ENCODE peak calls at places on chromosomes 12 and 14, in four cellular contexts. One of them, this sample, is unnamed.
A peak's percentile ranks its signal among the peaks of the same experiment; 100 is the strongest.

GRCh38 chr14:29558516-29558915 is 369.1 kb downstream of the PRKD1 start:
- DNase-seq in foreskin fibroblast: peak; percentile 34
- DNase-seq in mesenchymal stem cell: peak; percentile 33
- DNase-seq in BJ: no peak
- DNase-seq in this sample: no peak

GRCh38 chr14:66120402-66120801 is 365.8 kb upstream of the CCDC196 start:
- DNase-seq in BJ: no peak
- DNase-seq in foreskin fibroblast: no peak
- DNase-seq in mesenchymal stem cell: no peak
- DNase-seq in this sample: no peak

GRCh38 chr12:50924439-50925341 is 27.7 kb upstream of the HIGD1C start:
- DNase-seq in BJ: peak; percentile 44
- DNase-seq in mesenchymal stem cell: peak; percentile 97
- DNase-seq in foreskin fibroblast: peak; percentile 87
- DNase-seq in this sample: peak; percentile 85

GRCh38 chr12:85516667-85517325 is 236.8 kb downstream of the ALX1 start:
- DNase-seq in BJ: no peak
- DNase-seq in mesenchymal stem cell: no peak
- DNase-seq in foreskin fibroblast: no peak
- DNase-seq in this sample: no peak

GRCh38 chr14:91228112-91229004 is 16.1 kb downstream of the GPR68 start:
- DNase-seq in BJ: no peak
- DNase-seq in mesenchymal stem cell: peak; percentile 59
- DNase-seq in foreskin fibroblast: peak; percentile 27
- DNase-seq in this sample: peak; percentile 29

GRCh38 chr14:90495357-90496276 is 98.8 kb downstream of the CALM1 start:
- DNase-seq in foreskin fibroblast: peak; percentile 46
- DNase-seq in BJ: no peak
- DNase-seq in mesenchymal stem cell: peak; percentile 75
- DNase-seq in this sample: peak; percentile 28

GRCh38 chr12:124386059-124386458 is 91.2 kb downstream of the RFLNA start:
- DNase-seq in BJ: no peak
- DNase-seq in foreskin fibroblast: no peak
- DNase-seq in mesenchymal stem cell: peak; percentile 53
- DNase-seq in this sample: no peak

GRCh38 chr14:33642080-33642479 is 308.8 kb downstream of the EGLN3 start:
- DNase-seq in foreskin fibroblast: no peak
- DNase-seq in BJ: no peak
- DNase-seq in mesenchymal stem cell: no peak
- DNase-seq in this sample: no peak

GRCh38 chr12:52837341-52837741 is 3.2 kb upstream of the KRT79 start:
- DNase-seq in BJ: no peak
- DNase-seq in mesenchymal stem cell: peak; percentile 86
- DNase-seq in foreskin fibroblast: peak; percentile 55
- DNase-seq in this sample: peak; percentile 66

GRCh38 chr12:71636704-71637115 is 26.9 kb downstream of the ZFC3H1 start:
- DNase-seq in BJ: peak; percentile 9
- DNase-seq in mesenchymal stem cell: peak; percentile 77
- DNase-seq in foreskin fibroblast: peak; percentile 23
- DNase-seq in this sample: peak; percentile 23

GRCh38 chr14:96066976-96067375 is 27.8 kb downstream of the C14orf132 start:
- DNase-seq in BJ: no peak
- DNase-seq in foreskin fibroblast: no peak
- DNase-seq in mesenchymal stem cell: no peak
- DNase-seq in this sample: no peak

GRCh38 chr14:71636820-71637471 is 295.3 kb upstream of the RGS6 start:
- DNase-seq in foreskin fibroblast: no peak
- DNase-seq in BJ: no peak
- DNase-seq in mesenchymal stem cell: no peak
- DNase-seq in this sample: no peak

GRCh38 chr12:30154996-30155730 is 371.4 kb upstream of the TMTC1 start:
- DNase-seq in mesenchymal stem cell: peak; percentile 17
- DNase-seq in foreskin fibroblast: peak; percentile 10
- DNase-seq in BJ: no peak
- DNase-seq in this sample: peak; percentile 47

GRCh38 chr14:60151715-60152114 is 13.5 kb downstream of the DHRS7 start:
- DNase-seq in mesenchymal stem cell: peak; percentile 95
- DNase-seq in foreskin fibroblast: peak; percentile 94
- DNase-seq in BJ: peak; percentile 89
- DNase-seq in this sample: peak; percentile 86

GRCh38 chr14:75848337-75848736 is 133.5 kb downstream of the TGFB3 start:
- DNase-seq in BJ: no peak
- DNase-seq in foreskin fibroblast: no peak
- DNase-seq in mesenchymal stem cell: no peak
- DNase-seq in this sample: no peak

GRCh38 chr12:124713041-124713435 is 145.6 kb upstream of the NCOR2 start:
- DNase-seq in mesenchymal stem cell: no peak
- DNase-seq in foreskin fibroblast: no peak
- DNase-seq in BJ: no peak
- DNase-seq in this sample: no peak

GRCh38 chr14:35956376-35957000 is 130.3 kb downstream of the BRMS1L start:
- DNase-seq in BJ: no peak
- DNase-seq in foreskin fibroblast: no peak
- DNase-seq in mesenchymal stem cell: no peak
- DNase-seq in this sample: no peak

GRCh38 chr12:25433024-25433423 is 120.1 kb downstream of the LMNTD1 start:
- DNase-seq in mesenchymal stem cell: no peak
- DNase-seq in BJ: no peak
- DNase-seq in foreskin fibroblast: no peak
- DNase-seq in this sample: no peak

GRCh38 chr12:24901975-24902461 is 46.9 kb downstream of the BCAT1 start:
- DNase-seq in foreskin fibroblast: no peak
- DNase-seq in mesenchymal stem cell: no peak
- DNase-seq in BJ: no peak
- DNase-seq in this sample: no peak

GRCh38 chr14:70871863-70872677 is 35.2 kb upstream of the PCNX1 start:
- DNase-seq in BJ: no peak
- DNase-seq in mesenchymal stem cell: peak; percentile 44
- DNase-seq in foreskin fibroblast: no peak
- DNase-seq in this sample: no peak

GRCh38 chr12:62761658-62762057 is 173.3 kb downstream of the PPM1H start:
- DNase-seq in mesenchymal stem cell: peak; percentile 81
- DNase-seq in BJ: no peak
- DNase-seq in foreskin fibroblast: no peak
- DNase-seq in this sample: peak; percentile 82

GRCh38 chr12:53046655-53047220 is 3.1 kb upstream of the TNS2 start:
- DNase-seq in foreskin fibroblast: peak; percentile 85
- DNase-seq in mesenchymal stem cell: peak; percentile 94
- DNase-seq in BJ: peak; percentile 64
- DNase-seq in this sample: peak; percentile 79

GRCh38 chr14:95935228-95935822 is 58.7 kb downstream of the TUNAR start:
- DNase-seq in BJ: no peak
- DNase-seq in mesenchymal stem cell: peak; percentile 4
- DNase-seq in foreskin fibroblast: peak; percentile 9
- DNase-seq in this sample: peak; percentile 2

GRCh38 chr14:78240567-78240966 is 70.4 kb downstream of the NRXN3 start:
- DNase-seq in mesenchymal stem cell: no peak
- DNase-seq in BJ: no peak
- DNase-seq in foreskin fibroblast: no peak
- DNase-seq in this sample: no peak

GRCh38 chr14:75437201-75438143 is 9.7 kb downstream of the JDP2 start:
- DNase-seq in mesenchymal stem cell: no peak
- DNase-seq in foreskin fibroblast: no peak
- DNase-seq in BJ: no peak
- DNase-seq in this sample: no peak

GRCh38 chr14:67166450-67166853 is 22.8 kb upstream of the GARIN2 start:
- DNase-seq in mesenchymal stem cell: peak; percentile 49
- DNase-seq in foreskin fibroblast: peak; percentile 30
- DNase-seq in BJ: no peak
- DNase-seq in this sample: no peak

GRCh38 chr14:30443368-30444007 is 115.5 kb upstream of the G2E3 start:
- DNase-seq in BJ: no peak
- DNase-seq in foreskin fibroblast: peak; percentile 10
- DNase-seq in mesenchymal stem cell: peak; percentile 23
- DNase-seq in this sample: peak; percentile 7

GRCh38 chr12:19166387-19166786 is 36.9 kb downstream of the PLEKHA5 start:
- DNase-seq in mesenchymal stem cell: no peak
- DNase-seq in foreskin fibroblast: no peak
- DNase-seq in BJ: no peak
- DNase-seq in this sample: no peak

GRCh38 chr14:61368061-61368710 is 46.8 kb downstream of the PRKCH start:
- DNase-seq in BJ: no peak
- DNase-seq in mesenchymal stem cell: no peak
- DNase-seq in foreskin fibroblast: no peak
- DNase-seq in this sample: no peak

GRCh38 chr12:66217342-66217929 is 28.4 kb downstream of the IRAK3 start:
- DNase-seq in mesenchymal stem cell: no peak
- DNase-seq in BJ: no peak
- DNase-seq in foreskin fibroblast: no peak
- DNase-seq in this sample: no peak

GRCh38 chr12:132429122-132429931 is 60.6 kb upstream of the FBRSL1 start:
- DNase-seq in mesenchymal stem cell: no peak
- DNase-seq in BJ: no peak
- DNase-seq in foreskin fibroblast: no peak
- DNase-seq in this sample: no peak

GRCh38 chr12:66288121-66288520 is 14.2 kb upstream of the HELB start:
- DNase-seq in BJ: no peak
- DNase-seq in foreskin fibroblast: no peak
- DNase-seq in mesenchymal stem cell: no peak
- DNase-seq in this sample: no peak

GRCh38 chr12:24840046-24840800 is 108.7 kb downstream of the BCAT1 start:
- DNase-seq in foreskin fibroblast: no peak
- DNase-seq in mesenchymal stem cell: peak; percentile 64
- DNase-seq in BJ: no peak
- DNase-seq in this sample: peak; percentile 35

GRCh38 chr12:122125452-122126341 is 47.1 kb downstream of the MLXIP start:
- DNase-seq in BJ: no peak
- DNase-seq in mesenchymal stem cell: no peak
- DNase-seq in foreskin fibroblast: no peak
- DNase-seq in this sample: no peak

GRCh38 chr14:63342381-63342780 is 23.6 kb upstream of the GPHB5 start:
- DNase-seq in BJ: no peak
- DNase-seq in mesenchymal stem cell: no peak
- DNase-seq in foreskin fibroblast: peak; percentile 21
- DNase-seq in this sample: peak; percentile 27

DNA sequence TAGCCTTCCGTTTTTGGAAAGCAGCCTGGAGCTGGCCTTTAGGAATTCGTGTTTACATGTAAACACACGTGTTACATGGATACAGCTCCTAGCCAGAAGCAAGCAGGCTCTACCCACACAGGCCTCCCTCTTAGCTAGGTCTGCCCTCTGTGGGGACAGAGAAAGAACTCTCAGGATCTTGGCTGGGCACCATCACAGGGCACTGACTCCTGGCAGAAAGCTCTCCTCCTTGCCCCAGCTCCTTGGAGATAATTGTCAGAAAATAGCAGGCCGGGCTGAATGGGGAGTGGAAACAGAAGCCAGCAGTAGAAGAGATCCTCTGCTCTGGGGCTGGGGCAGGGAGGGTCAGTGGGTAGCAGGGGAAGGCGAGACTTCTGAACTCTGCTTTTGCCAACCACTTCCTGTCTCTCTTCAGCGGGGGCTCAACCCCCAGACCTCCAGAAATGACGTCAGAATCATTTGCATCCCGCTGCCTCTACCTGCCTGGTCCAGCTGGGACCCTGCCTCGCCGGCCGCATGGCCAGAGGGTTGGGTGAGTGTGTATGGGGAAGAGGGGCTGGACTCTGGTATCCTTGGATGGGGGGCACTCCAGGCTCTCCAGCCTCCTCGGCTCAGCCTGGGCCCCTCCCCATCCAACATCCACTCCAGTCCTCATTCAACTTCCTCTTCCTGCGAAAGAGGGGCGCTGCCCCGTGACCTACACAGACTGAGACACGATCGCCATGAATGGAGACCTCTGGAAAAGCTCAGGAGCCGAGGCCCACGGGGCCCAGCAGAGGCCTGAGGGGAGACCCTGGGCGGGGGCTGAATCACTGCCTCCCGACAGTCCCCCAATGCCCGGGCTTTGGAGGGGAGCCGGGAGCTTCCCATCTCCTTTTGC is 650 bp upstream of the HOXC4 start:
- DNase-seq in BJ: no peak
- DNase-seq in mesenchymal stem cell: peak; percentile 34
- DNase-seq in foreskin fibroblast: no peak
- DNase-seq in this sample: no peak
- H3K4me3 ChIP-seq in BJ: peak overlapping the region; percentile 9
- H3K4me3 ChIP-seq in mesenchymal stem cell: no peak overlapping the region
- H3K4me3 ChIP-seq in foreskin fibroblast: no peak overlapping the region
- H3K4me3 ChIP-seq in this sample: peak overlapping the region; percentile 25

GRCh38 chr12:82207556-82207955 is 150.6 kb downstream of the CCDC59 start:
- DNase-seq in mesenchymal stem cell: no peak
- DNase-seq in foreskin fibroblast: no peak
- DNase-seq in BJ: no peak
- DNase-seq in this sample: no peak

GRCh38 chr12:82216475-82216874 is 141.7 kb downstream of the CCDC59 start:
- DNase-seq in foreskin fibroblast: no peak
- DNase-seq in BJ: no peak
- DNase-seq in mesenchymal stem cell: no peak
- DNase-seq in this sample: no peak

GRCh38 chr12:82209533-82209932 is 148.7 kb downstream of the CCDC59 start:
- DNase-seq in BJ: no peak
- DNase-seq in foreskin fibroblast: no peak
- DNase-seq in mesenchymal stem cell: no peak
- DNase-seq in this sample: no peak

GRCh38 chr12:82210882-82211281 is 147.3 kb downstream of the CCDC59 start:
- DNase-seq in BJ: no peak
- DNase-seq in foreskin fibroblast: no peak
- DNase-seq in mesenchymal stem cell: no peak
- DNase-seq in this sample: no peak
- H3K4me3 ChIP-seq in BJ: no peak overlapping the region
- H3K4me3 ChIP-seq in foreskin fibroblast: no peak overlapping the region
- H3K4me3 ChIP-seq in mesenchymal stem cell: no peak overlapping the region
- H3K4me3 ChIP-seq in this sample: no peak overlapping the region

GRCh38 chr12:104477812-104478388 is 21.2 kb downstream of the CHST11 start:
- DNase-seq in BJ: no peak
- DNase-seq in mesenchymal stem cell: peak; percentile 40
- DNase-seq in foreskin fibroblast: no peak
- DNase-seq in this sample: no peak
- H3K4me3 ChIP-seq in BJ: no peak overlapping the region
- H3K4me3 ChIP-seq in mesenchymal stem cell: no peak overlapping the region
- H3K4me3 ChIP-seq in foreskin fibroblast: no peak overlapping the region
- H3K4me3 ChIP-seq in this sample: no peak overlapping the region

GRCh38 chr12:3229577-3229976 is 152.4 kb downstream of the TSPAN9 start:
- DNase-seq in BJ: no peak
- DNase-seq in foreskin fibroblast: no peak
- DNase-seq in mesenchymal stem cell: no peak
- DNase-seq in this sample: no peak
- H3K4me3 ChIP-seq in BJ: no peak overlapping the region
- H3K4me3 ChIP-seq in foreskin fibroblast: no peak overlapping the region
- H3K4me3 ChIP-seq in mesenchymal stem cell: no peak overlapping the region
- H3K4me3 ChIP-seq in this sample: no peak overlapping the region

GRCh38 chr12:5430639-5431603 is 987 bp upstream of the NTF3 start:
- DNase-seq in BJ: no peak
- DNase-seq in foreskin fibroblast: no peak
- DNase-seq in mesenchymal stem cell: peak; percentile 25
- DNase-seq in this sample: no peak
- H3K4me3 ChIP-seq in BJ: peak overlapping the region; percentile 74
- H3K4me3 ChIP-seq in foreskin fibroblast: peak overlapping the region; percentile 87
- H3K4me3 ChIP-seq in mesenchymal stem cell: peak overlapping the region; percentile 20
- H3K4me3 ChIP-seq in this sample: peak overlapping the region; percentile 44

This sample was measured in skeletal muscle cell.